ENCODE peak calls at places on chromosomes 11 and 22, in ten cellular contexts. R is fibroblast of lung; K is CD4-positive, alpha-beta T cell; W is AG04449; N is thyroid gland; M is CD8-positive, alpha-beta T cell; Z is GM23338; J is lower leg skin; D is A549; P is choroid plexus epithelial cell. C is an unnamed sample.

GRCh38 chr22:49420651-49421050 is 407.0 kb downstream of the BRD1 start:
- DNase-seq in W (no peak), R (no peak), N (no peak), M (no peak), D (no peak), Z (no peak), K (no peak), J (peak; percentile 34), P (no peak), C (no peak)

GRCh38 chr11:74139151-74139918 is 31.5 kb downstream of the C2CD3 start:
- DNase-seq in W (no peak), N (no peak), M (no peak), R (no peak), K (no peak), D (no peak), Z (peak; percentile 30), P (no peak), J (no peak), C (no peak)

GRCh38 chr11:86288776-86289507 is 13.1 kb upstream of the HIKESHI start:
- DNase-seq in N (no peak), J (no peak), W (no peak), P (no peak), D (no peak), M (no peak), R (no peak), K (no peak), Z (no peak), C (no peak)

GRCh38 chr11:44814881-44815592 is 88.3 kb downstream of the TSPAN18 start:
- DNase-seq in Z (no peak), M (no peak), R (peak; percentile 23), W (no peak), P (peak; percentile 51), D (no peak), J (no peak), N (no peak), K (no peak), C (no peak)

GRCh38 chr11:57321996-57322880 is 2.5 kb downstream of the TNKS1BP1 start:
- DNase-seq in N (peak; percentile 96), K (no peak), P (peak; percentile 97), M (no peak), R (peak; percentile 99), Z (peak; percentile 86), J (peak; percentile 97), D (peak; percentile 99), W (peak; percentile 88), C (peak; percentile 88)

GRCh38 chr22:17938484-17938924 is 85.9 kb downstream of the MICAL3 start:
- DNase-seq in Z (no peak), P (peak; percentile 73), J (no peak), D (no peak), M (no peak), R (peak; percentile 55), N (no peak), K (no peak), W (no peak), C (no peak)

GRCh38 chr11:124760806-124761205 is 1.3 kb downstream of the ESAM start:
- DNase-seq in P (no peak), D (no peak), W (no peak), N (no peak), K (no peak), M (no peak), J (no peak), R (no peak), Z (no peak), C (no peak)

GRCh38 chr11:99069831-99070444 is 49.2 kb downstream of the CNTN5 start:
- DNase-seq in R (peak; percentile 9), Z (peak; percentile 45), K (no peak), P (peak; percentile 57), W (no peak), M (no peak), D (no peak), J (no peak), N (peak; percentile 66), C (peak; percentile 78)

GRCh38 chr22:20741634-20742581 is 32.0 kb upstream of the SERPIND1 start:
- DNase-seq in R (peak; percentile 34), K (no peak), P (peak; percentile 48), M (no peak), W (no peak), N (peak; percentile 39), Z (peak; percentile 77), J (no peak), D (peak; percentile 32), C (peak; percentile 37)

GRCh38 chr11:123145220-123145619 is 49.8 kb downstream of the CLMP start:
- DNase-seq in J (no peak), K (no peak), R (peak; percentile 92), P (peak; percentile 87), M (no peak), Z (no peak), D (peak; percentile 94), N (peak; percentile 61), W (no peak), C (no peak)

GRCh38 chr11:80107415-80107814 is 666.6 kb upstream of the TENM4 start:
- DNase-seq in R (no peak), N (no peak), Z (peak; percentile 27), J (no peak), K (no peak), W (no peak), M (no peak), D (no peak), P (no peak), C (no peak)

GRCh38 chr22:38506118-38506962 is at the start of gene DDX17:
- DNase-seq in J (peak; percentile 99), D (peak; percentile 85), W (peak; percentile 82), Z (peak; percentile 98), M (peak; percentile 94), R (peak; percentile 97), P (peak; percentile 97), N (peak; percentile 95), K (peak; percentile 90), C (peak; percentile 98)

GRCh38 chr11:122743949-122744876 is 88.7 kb downstream of the UBASH3B start:
- DNase-seq in P (no peak), D (no peak), R (no peak), W (no peak), M (peak; percentile 64), K (peak; percentile 73), J (peak; percentile 88), Z (no peak), N (peak; percentile 16), C (no peak)

GRCh38 chr11:72578051-72578450 is 96.2 kb downstream of the PDE2A start:
- DNase-seq in K (no peak), Z (no peak), D (no peak), N (no peak), J (peak; percentile 75), R (no peak), W (no peak), P (no peak), M (no peak), C (no peak)

GRCh38 chr11:2703487-2704141 is 3.8 kb upstream of the KCNQ1OT1 start:
- DNase-seq in Z (peak; percentile 34), R (no peak), K (no peak), P (peak; percentile 34), D (no peak), M (no peak), N (peak; percentile 39), J (no peak), W (no peak), C (peak; percentile 69)

GRCh38 chr11:117597083-117597482 is 199.9 kb downstream of the DSCAML1 start:
- DNase-seq in D (peak; percentile 14), J (no peak), K (peak; percentile 12), N (peak; percentile 83), W (no peak), R (peak; percentile 22), M (no peak), P (peak; percentile 50), Z (peak; percentile 85), C (peak; percentile 83)

GRCh38 chr11:93775289-93775688 is 8.8 kb upstream of the MED17 start:
- DNase-seq in M (no peak), K (no peak), J (no peak), Z (peak; percentile 83), W (no peak), P (peak; percentile 24), R (no peak), D (no peak), N (no peak), C (peak; percentile 45)
- TF ChIP-seq CTCF in M (no peak), K (no peak), J (no peak), Z (peak; percentile 71), W (no peak), P (peak; percentile 37), R (no peak), D (no peak), N (no peak), C (peak; percentile 58)

GRCh38 chr11:100328626-100329340 is 358.3 kb upstream of the ARHGAP42 start:
- DNase-seq in Z (peak; percentile 17), J (no peak), W (no peak), K (no peak), P (peak; percentile 45), R (peak; percentile 1), N (no peak), M (no peak), D (no peak), C (peak; percentile 11)
- TF ChIP-seq CTCF in Z (peak; percentile 70), J (no peak), W (no peak), K (no peak), P (peak; percentile 34), R (no peak), N (peak; percentile 11), M (no peak), D (no peak), C (no peak)

DNA sequence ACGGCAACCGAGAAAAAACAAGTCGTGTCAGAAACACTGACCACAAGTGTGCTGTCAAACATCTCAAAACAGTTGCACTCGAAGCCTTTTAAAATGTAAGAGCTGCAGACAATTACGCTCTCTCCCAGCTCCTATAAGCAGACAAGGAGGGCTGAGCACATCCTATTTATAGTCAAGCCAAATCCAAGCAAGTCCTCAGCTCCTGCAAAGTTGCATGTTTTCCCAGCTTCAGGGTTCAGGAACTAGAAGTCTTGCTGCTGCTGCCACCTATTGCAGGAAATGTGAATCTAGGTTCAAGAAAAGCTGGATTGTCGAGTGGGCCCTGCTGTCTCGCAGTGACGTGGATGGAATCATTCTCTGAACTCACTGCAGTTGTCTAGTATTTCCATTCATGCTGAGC is 15.5 kb downstream of the EFCAB6 start:
- DNase-seq in R (peak; percentile 72), D (no peak), M (no peak), Z (peak; percentile 69), P (peak; percentile 67), W (peak; percentile 34), N (no peak), J (no peak), K (no peak), C (peak; percentile 63)
- TF ChIP-seq CTCF in R (peak; percentile 45), D (peak; percentile 42), M (no peak), Z (peak; percentile 73), P (peak; percentile 65), W (peak; percentile 58), N (no peak), J (no peak), K (no peak), C (peak; percentile 62)

DNA sequence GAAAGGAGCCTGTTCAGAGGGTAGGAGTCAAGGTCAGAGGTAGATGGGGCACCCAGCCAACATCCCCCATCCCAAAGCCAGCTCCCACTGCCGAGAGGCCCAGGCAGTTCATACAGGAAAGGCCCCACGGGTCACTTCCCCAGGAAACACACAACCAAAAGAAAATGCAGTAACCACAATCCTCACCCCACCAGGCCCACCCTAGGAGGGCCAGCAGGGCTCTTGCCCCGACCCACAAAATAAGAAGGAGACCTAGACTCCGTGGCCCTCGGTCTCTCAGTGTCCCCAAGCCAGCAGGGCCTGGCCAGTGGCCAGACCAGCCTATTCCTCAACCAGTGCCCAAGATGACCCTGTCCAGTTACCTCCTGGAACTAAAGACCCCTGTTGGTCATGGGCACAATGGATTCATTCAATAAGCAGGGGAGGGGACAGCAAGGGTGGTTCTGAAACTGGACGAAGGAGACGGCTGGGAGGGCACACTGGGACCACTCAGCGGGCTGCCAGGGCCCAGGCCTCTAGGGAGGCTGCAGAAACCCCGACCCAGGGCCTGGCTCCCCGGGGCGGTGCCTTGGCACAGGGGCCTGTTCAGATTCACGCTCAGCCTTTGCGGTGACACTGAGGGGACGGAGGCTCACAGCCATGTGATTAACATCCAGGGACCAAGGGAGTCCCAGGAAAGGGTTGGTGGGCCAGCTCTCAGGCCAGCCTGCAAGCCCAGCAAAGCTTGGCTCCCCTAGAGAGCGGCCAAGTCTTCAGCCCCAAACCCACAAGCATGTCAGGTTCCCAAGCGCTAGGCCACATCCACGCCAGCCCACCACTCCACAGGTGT is 5.5 kb downstream of the RAB3IL1 start:
- DNase-seq in P (no peak), D (no peak), R (no peak), N (no peak), M (no peak), J (peak; percentile 87), W (no peak), Z (no peak), K (no peak), C (no peak)
- TF ChIP-seq CTCF in P (no peak), D (no peak), R (no peak), N (no peak), M (no peak), J (no peak), W (no peak), Z (no peak), K (no peak), C (no peak)

C was measured in neural progenitor cell.